ENCODE peak calls at places on chromosomes 1 and 21, in seven cellular contexts. N, P, H, R, O, Z and U are unnamed samples.

GRCh38 chr1:239250353-239251035 is 135.9 kb upstream of the CHRM3 start:
- DNase-seq in N (no peak), P (no peak), H (no peak), R (no peak), O (no peak), Z (no peak), U (no peak)

GRCh38 chr1:161915051-161915503 is 108.6 kb downstream of the OLFML2B start:
- DNase-seq in N (no peak), P (no peak), H (no peak), R (no peak), O (no peak), Z (no peak), U (peak)

GRCh38 chr1:150863765-150864164 is 12.6 kb downstream of the ARNT start:
- DNase-seq in N (no peak), P (no peak), H (no peak), R (no peak), O (no peak), Z (no peak), U (no peak)

GRCh38 chr1:1435094-1435903 is at the start of gene VWA1:
- DNase-seq in N (no peak), P (peak), H (no peak), R (no peak), O (peak), Z (peak), U (peak)

GRCh38 chr1:81119319-81119718 is 681.4 kb upstream of the ADGRL2 start:
- DNase-seq in N (no peak), P (no peak), H (no peak), R (no peak), O (no peak), Z (no peak), U (no peak)

GRCh38 chr21:26011292-26011940 is 159.2 kb downstream of the APP start:
- DNase-seq in N (no peak), P (no peak), H (no peak), R (no peak), O (no peak), Z (no peak), U (no peak)

GRCh38 chr1:178382372-178382771 is 114.4 kb downstream of the CLEC20A start:
- DNase-seq in N (no peak), P (no peak), H (no peak), R (no peak), O (no peak), Z (no peak), U (no peak)

GRCh38 chr1:153985341-153985912 is 712 bp downstream of the RAB13 start:
- DNase-seq in N (no peak), P (peak), H (peak), R (no peak), O (no peak), Z (no peak), U (peak)

GRCh38 chr21:38988211-38989096 is 182.7 kb downstream of the ETS2 start:
- DNase-seq in N (no peak), P (no peak), H (no peak), R (no peak), O (no peak), Z (no peak), U (no peak)

GRCh38 chr1:201711101-201711597 is 117.8 kb upstream of the IPO9 start:
- DNase-seq in N (no peak), P (peak), H (no peak), R (no peak), O (no peak), Z (no peak), U (no peak)

GRCh38 chr1:151981178-151981525 is 12.5 kb downstream of the S100A10 start:
- DNase-seq in N (no peak), P (peak), H (no peak), R (no peak), O (no peak), Z (no peak), U (no peak)

DNA sequence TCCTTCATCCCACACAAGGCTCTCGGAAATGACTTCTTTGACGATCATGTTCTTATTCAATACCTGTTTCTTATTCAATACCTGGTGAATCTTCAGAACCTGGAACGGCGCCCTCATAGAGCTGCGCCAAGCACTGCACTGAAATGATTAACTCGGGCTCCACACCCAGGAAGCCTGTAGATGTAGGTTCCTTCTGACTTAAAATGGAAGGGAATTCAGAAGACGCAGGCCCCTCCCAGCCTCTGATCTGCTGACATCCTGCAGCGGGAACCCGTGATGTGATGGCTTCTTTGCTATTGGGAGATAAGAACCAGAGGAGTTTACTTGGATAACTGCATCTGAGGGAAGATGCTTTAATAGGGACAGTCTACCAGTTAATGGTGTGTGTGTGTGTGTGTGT is 380.1 kb downstream of the SIPA1L2 start:
- DNase-seq in N (no peak), P (no peak), H (no peak), R (no peak), O (no peak), Z (no peak), U (no peak)
- TF ChIP-seq CTCF in N (no peak), P (no peak), H (no peak), R (no peak), O (no peak), Z (no peak), U (no peak)

GRCh38 chr1:77889671-77890070 is 1.2 kb downstream of the NEXN start:
- DNase-seq in N (no peak), P (peak), H (no peak), R (no peak), O (no peak), Z (no peak), U (no peak)

GRCh38 chr1:77889240-77889637 is 815 bp downstream of the NEXN start:
- DNase-seq in N (no peak), P (peak), H (no peak), R (no peak), O (no peak), Z (no peak), U (no peak)

GRCh38 chr1:77891200-77891599 is 2.8 kb downstream of the NEXN start:
- DNase-seq in N (no peak), P (no peak), H (no peak), R (no peak), O (no peak), Z (no peak), U (no peak)

GRCh38 chr1:77888429-77889239 is at the start of gene NEXN:
- DNase-seq in N (no peak), P (peak), H (peak), R (no peak), O (peak), Z (peak), U (peak)

DNA sequence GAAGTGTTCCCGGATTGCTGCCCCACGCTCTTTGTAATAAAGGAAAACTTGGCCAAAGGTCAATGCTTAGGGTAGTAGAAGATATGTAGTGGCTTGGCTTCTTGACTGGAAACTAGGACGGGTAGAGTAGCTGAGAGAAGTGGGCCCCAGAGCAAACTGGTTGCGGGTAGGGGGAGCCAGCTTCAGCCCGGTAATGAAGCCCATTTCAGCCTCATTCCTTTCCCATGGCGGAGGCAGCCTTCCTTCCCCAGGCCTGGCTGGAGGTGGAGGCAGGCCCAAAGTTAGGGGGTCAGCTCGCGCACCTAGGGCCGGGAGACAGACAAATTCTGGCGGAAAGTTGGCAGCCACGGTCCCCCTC is 374 bp upstream of the NEXN start:
- DNase-seq in N (no peak), P (peak), H (no peak), R (no peak), O (no peak), Z (no peak), U (no peak)
- TF ChIP-seq CTCF in N (no peak), P (peak), H (no peak), R (no peak), O (no peak), Z (no peak), U (no peak)

GRCh38 chr1:73674945-73675561 is 522.9 kb downstream of the LRRIQ3 start:
- DNase-seq in N (peak), P (peak), H (no peak), R (no peak), O (no peak), Z (no peak), U (peak)
- TF ChIP-seq CTCF in N (peak), P (peak), H (peak), R (no peak), O (peak), Z (peak), U (peak)

DNA sequence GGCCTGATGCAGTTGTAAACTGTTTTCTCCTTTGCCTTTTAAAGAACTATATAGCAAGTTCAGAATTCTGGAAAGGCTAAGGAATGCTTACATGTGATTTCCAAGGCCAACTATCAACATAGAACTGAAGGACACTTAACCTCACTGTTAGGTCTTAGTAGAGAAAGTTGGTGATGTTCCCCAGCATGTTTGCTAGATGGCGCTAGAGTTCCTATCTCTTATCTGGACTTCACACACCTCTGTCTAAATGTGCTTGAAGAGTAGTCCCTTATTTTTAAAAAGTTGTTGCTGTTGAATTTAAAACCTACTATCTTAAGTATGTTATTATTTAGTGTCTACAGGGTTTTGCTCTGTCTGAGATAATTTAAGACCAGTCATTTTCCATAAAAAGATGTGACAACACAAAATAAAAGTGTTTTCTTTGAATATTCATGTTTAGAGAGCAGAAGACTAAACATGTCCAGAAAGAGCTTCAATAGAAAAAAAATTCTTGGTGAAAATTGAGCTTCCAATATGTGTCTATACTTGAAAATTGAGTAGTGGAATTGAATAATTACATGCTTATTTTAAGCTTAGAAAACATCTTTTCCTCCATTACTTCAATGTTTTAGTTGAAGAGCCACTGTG is 237.3 kb downstream of the S1PR1 start:
- DNase-seq in N (peak), P (no peak), H (no peak), R (no peak), O (no peak), Z (no peak), U (peak)
- TF ChIP-seq CTCF in N (peak), P (peak), H (no peak), R (no peak), O (no peak), Z (peak), U (peak)

GRCh38 chr1:57424231-57425027 is 569 bp upstream of the DAB1 start:
- DNase-seq in N (no peak), P (peak), H (no peak), R (no peak), O (peak), Z (peak), U (peak)
- TF ChIP-seq CTCF in N (no peak), P (peak), H (no peak), R (peak), O (peak), Z (peak), U (peak)